ENCODE peak calls at places on chromosomes 13 and 19, in five cellular contexts. One of them, this sample, is unnamed.

GRCh38 chr19:16516923-16517610 is 20.9 kb downstream of the C19orf44 start:
- DNase-seq in cardiac muscle cell: no peak
- DNase-seq in colonic mucosa: no peak
- DNase-seq in neural crest cell: no peak
- DNase-seq in foreskin keratinocyte: no peak
- DNase-seq in this sample: no peak

GRCh38 chr19:29785955-29786589 is 25.7 kb upstream of the CCNE1 start:
- DNase-seq in foreskin keratinocyte: no peak
- DNase-seq in cardiac muscle cell: no peak
- DNase-seq in colonic mucosa: no peak
- DNase-seq in neural crest cell: no peak
- DNase-seq in this sample: peak; percentile 67

GRCh38 chr19:14147797-14148605 is 11.6 kb upstream of the ASF1B start:
- DNase-seq in colonic mucosa: peak; percentile 72
- DNase-seq in cardiac muscle cell: peak; percentile 80
- DNase-seq in foreskin keratinocyte: no peak
- DNase-seq in neural crest cell: peak; percentile 65
- DNase-seq in this sample: peak; percentile 83

GRCh38 chr19:32748497-32748896 is 28.9 kb downstream of the TDRD12 start:
- DNase-seq in neural crest cell: no peak
- DNase-seq in cardiac muscle cell: no peak
- DNase-seq in foreskin keratinocyte: no peak
- DNase-seq in colonic mucosa: no peak
- DNase-seq in this sample: peak; percentile 51

GRCh38 chr19:39599116-39599515 is 3.2 kb upstream of the LGALS13 start:
- DNase-seq in foreskin keratinocyte: no peak
- DNase-seq in neural crest cell: peak; percentile 35
- DNase-seq in cardiac muscle cell: peak; percentile 42
- DNase-seq in colonic mucosa: no peak
- DNase-seq in this sample: peak; percentile 25

GRCh38 chr13:110916671-110917142 is 1.8 kb upstream of the ANKRD10 start:
- DNase-seq in neural crest cell: no peak
- DNase-seq in colonic mucosa: no peak
- DNase-seq in foreskin keratinocyte: peak; percentile 21
- DNase-seq in cardiac muscle cell: peak; percentile 80
- DNase-seq in this sample: no peak

GRCh38 chr13:74573654-74574053 is 439.4 kb upstream of the KLF12 start:
- DNase-seq in foreskin keratinocyte: no peak
- DNase-seq in colonic mucosa: no peak
- DNase-seq in cardiac muscle cell: peak; percentile 6
- DNase-seq in neural crest cell: no peak
- DNase-seq in this sample: no peak

GRCh38 chr13:36302289-36302688 is 4.7 kb upstream of the CCDC169 start:
- DNase-seq in colonic mucosa: no peak
- DNase-seq in cardiac muscle cell: no peak
- DNase-seq in neural crest cell: no peak
- DNase-seq in foreskin keratinocyte: no peak
- DNase-seq in this sample: no peak

GRCh38 chr13:54366728-54367127 is 1338.1 kb downstream of the OLFM4 start:
- DNase-seq in neural crest cell: no peak
- DNase-seq in colonic mucosa: no peak
- DNase-seq in cardiac muscle cell: no peak
- DNase-seq in foreskin keratinocyte: no peak
- DNase-seq in this sample: no peak

GRCh38 chr19:33840783-33841182 is 44.1 kb downstream of the KCTD15 start:
- DNase-seq in cardiac muscle cell: no peak
- DNase-seq in colonic mucosa: no peak
- DNase-seq in foreskin keratinocyte: no peak
- DNase-seq in neural crest cell: no peak
- DNase-seq in this sample: no peak

GRCh38 chr19:39557791-39558622 is 18.0 kb upstream of the EID2 start:
- DNase-seq in neural crest cell: no peak
- DNase-seq in colonic mucosa: no peak
- DNase-seq in foreskin keratinocyte: no peak
- DNase-seq in cardiac muscle cell: peak; percentile 3
- DNase-seq in this sample: peak; percentile 34

GRCh38 chr13:79659161-79659560 is 178.2 kb downstream of the NDFIP2 start:
- DNase-seq in foreskin keratinocyte: peak; percentile 47
- DNase-seq in colonic mucosa: no peak
- DNase-seq in cardiac muscle cell: peak; percentile 90
- DNase-seq in neural crest cell: peak; percentile 8
- DNase-seq in this sample: no peak

GRCh38 chr19:2040647-2041435 is 10.2 kb downstream of the MKNK2 start:
- DNase-seq in colonic mucosa: no peak
- DNase-seq in foreskin keratinocyte: no peak
- DNase-seq in cardiac muscle cell: no peak
- DNase-seq in neural crest cell: no peak
- DNase-seq in this sample: no peak

GRCh38 chr19:1133471-1133929 is 29.7 kb downstream of the GPX4 start:
- DNase-seq in cardiac muscle cell: peak; percentile 26
- DNase-seq in foreskin keratinocyte: no peak
- DNase-seq in colonic mucosa: peak; percentile 45
- DNase-seq in neural crest cell: no peak
- DNase-seq in this sample: peak; percentile 93

GRCh38 chr13:85332595-85332994 is 466.6 kb downstream of the SLITRK6 start:
- DNase-seq in cardiac muscle cell: no peak
- DNase-seq in neural crest cell: no peak
- DNase-seq in colonic mucosa: no peak
- DNase-seq in foreskin keratinocyte: no peak
- DNase-seq in this sample: no peak

GRCh38 chr13:108263961-108264360 is 5.6 kb upstream of the TNFSF13B start:
- DNase-seq in colonic mucosa: no peak
- DNase-seq in foreskin keratinocyte: no peak
- DNase-seq in neural crest cell: no peak
- DNase-seq in cardiac muscle cell: no peak
- DNase-seq in this sample: no peak

GRCh38 chr19:7287716-7288115 is 6.5 kb downstream of the INSR start:
- DNase-seq in neural crest cell: no peak
- DNase-seq in colonic mucosa: no peak
- DNase-seq in foreskin keratinocyte: no peak
- DNase-seq in cardiac muscle cell: no peak
- DNase-seq in this sample: no peak

GRCh38 chr13:98143601-98144500 is 957 bp downstream of the FARP1 start:
- DNase-seq in colonic mucosa: peak; percentile 24
- DNase-seq in foreskin keratinocyte: peak; percentile 11
- DNase-seq in cardiac muscle cell: peak; percentile 61
- DNase-seq in neural crest cell: peak; percentile 18
- DNase-seq in this sample: peak; percentile 34

GRCh38 chr13:20451397-20451796 is 74.3 kb downstream of the CRYL1 start:
- DNase-seq in cardiac muscle cell: no peak
- DNase-seq in colonic mucosa: no peak
- DNase-seq in foreskin keratinocyte: no peak
- DNase-seq in neural crest cell: no peak
- DNase-seq in this sample: no peak

GRCh38 chr13:111281751-111282311 is 38.6 kb upstream of the TEX29 start:
- DNase-seq in cardiac muscle cell: peak; percentile 57
- DNase-seq in neural crest cell: no peak
- DNase-seq in colonic mucosa: no peak
- DNase-seq in foreskin keratinocyte: no peak
- DNase-seq in this sample: no peak

GRCh38 chr13:74129500-74130144 is 4.6 kb downstream of the KLF12 start:
- DNase-seq in cardiac muscle cell: no peak
- DNase-seq in neural crest cell: no peak
- DNase-seq in colonic mucosa: peak; percentile 67
- DNase-seq in foreskin keratinocyte: no peak
- DNase-seq in this sample: no peak

GRCh38 chr13:111177081-111177711 is 62.1 kb downstream of the ARHGEF7 start:
- DNase-seq in cardiac muscle cell: peak; percentile 84
- DNase-seq in neural crest cell: no peak
- DNase-seq in foreskin keratinocyte: peak; percentile 19
- DNase-seq in colonic mucosa: no peak
- DNase-seq in this sample: no peak

GRCh38 chr19:1261512-1261862 is 7.6 kb upstream of the CIRBP start:
- DNase-seq in foreskin keratinocyte: no peak
- DNase-seq in cardiac muscle cell: no peak
- DNase-seq in colonic mucosa: no peak
- DNase-seq in neural crest cell: no peak
- DNase-seq in this sample: no peak

GRCh38 chr19:15843186-15843585 is 27.7 kb upstream of the OR10H1 start:
- DNase-seq in foreskin keratinocyte: no peak
- DNase-seq in neural crest cell: no peak
- DNase-seq in cardiac muscle cell: no peak
- DNase-seq in colonic mucosa: no peak
- DNase-seq in this sample: no peak

GRCh38 chr13:72397265-72397664 is 330.2 kb downstream of the MZT1 start:
- DNase-seq in neural crest cell: no peak
- DNase-seq in foreskin keratinocyte: no peak
- DNase-seq in colonic mucosa: no peak
- DNase-seq in cardiac muscle cell: no peak
- DNase-seq in this sample: no peak

GRCh38 chr13:72400859-72401258 is 326.6 kb downstream of the MZT1 start:
- DNase-seq in neural crest cell: no peak
- DNase-seq in colonic mucosa: no peak
- DNase-seq in foreskin keratinocyte: no peak
- DNase-seq in cardiac muscle cell: no peak
- DNase-seq in this sample: no peak

GRCh38 chr13:72403396-72404010 is 323.9 kb downstream of the MZT1 start:
- DNase-seq in foreskin keratinocyte: no peak
- DNase-seq in neural crest cell: no peak
- DNase-seq in cardiac muscle cell: no peak
- DNase-seq in colonic mucosa: no peak
- DNase-seq in this sample: no peak

DNA sequence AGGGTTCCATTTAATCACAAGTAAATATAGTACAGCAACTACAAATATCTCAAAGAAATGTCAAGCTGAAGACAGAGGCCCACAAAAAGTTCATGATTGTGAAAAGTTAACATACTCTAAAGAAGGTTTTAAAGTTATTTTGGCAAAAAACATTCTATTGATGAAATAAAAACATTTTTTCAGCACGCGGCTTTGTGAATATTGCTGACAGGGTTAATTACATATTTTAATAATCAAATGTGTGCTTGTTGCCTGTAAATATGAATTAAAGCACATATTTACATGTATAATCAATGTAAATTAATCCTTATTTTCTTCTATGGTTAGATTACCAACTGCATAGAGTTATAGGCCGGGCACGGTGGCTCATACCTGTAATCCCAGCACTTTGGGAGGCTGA is 328.1 kb downstream of the MZT1 start:
- DNase-seq in foreskin keratinocyte: no peak
- DNase-seq in neural crest cell: no peak
- DNase-seq in cardiac muscle cell: no peak
- DNase-seq in colonic mucosa: no peak
- DNase-seq in this sample: no peak
- TF ChIP-seq CTCF in foreskin keratinocyte: no peak
- TF ChIP-seq CTCF in neural crest cell: no peak
- TF ChIP-seq CTCF in cardiac muscle cell: no peak
- TF ChIP-seq CTCF in colonic mucosa: no peak
- TF ChIP-seq CTCF in this sample: no peak

DNA sequence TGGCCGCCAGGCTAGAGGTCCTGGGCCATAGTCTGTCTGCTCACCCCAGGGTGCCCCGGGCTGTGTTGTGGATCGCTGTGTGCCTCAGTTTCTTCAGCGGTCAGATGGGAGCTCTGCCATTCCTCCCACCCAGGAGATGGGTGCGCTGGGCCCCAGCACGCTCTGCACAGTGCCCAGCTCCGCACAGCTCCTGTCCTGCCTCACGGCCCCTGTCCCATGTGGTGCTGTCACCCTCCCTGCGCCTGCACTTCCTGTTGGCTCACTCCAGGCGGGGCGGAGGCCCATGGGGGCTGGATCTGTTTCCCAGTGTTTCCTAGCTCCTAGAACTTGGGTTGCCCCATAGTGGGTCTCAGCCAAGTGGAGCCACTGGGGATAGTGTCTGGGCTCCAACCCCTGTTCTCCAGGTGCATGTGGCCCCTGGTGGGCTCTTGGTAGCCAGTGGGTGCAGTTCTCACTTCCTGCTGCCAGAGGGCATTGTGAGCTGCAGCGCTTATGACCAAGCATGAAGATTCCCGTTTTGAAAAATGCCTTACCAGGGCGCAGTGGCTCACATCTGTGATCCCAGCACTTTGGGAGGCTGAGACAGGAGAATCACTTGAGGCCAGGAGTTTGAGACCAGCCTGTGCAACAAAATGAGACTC is 69.8 kb downstream of the KDM4B start:
- DNase-seq in colonic mucosa: no peak
- DNase-seq in cardiac muscle cell: peak; percentile 34
- DNase-seq in foreskin keratinocyte: no peak
- DNase-seq in neural crest cell: no peak
- DNase-seq in this sample: no peak
- TF ChIP-seq CTCF in colonic mucosa: peak; percentile 37
- TF ChIP-seq CTCF in cardiac muscle cell: peak; percentile 62
- TF ChIP-seq CTCF in foreskin keratinocyte: peak; percentile 62
- TF ChIP-seq CTCF in neural crest cell: peak; percentile 62
- TF ChIP-seq CTCF in this sample: peak; percentile 43

GRCh38 chr19:36488118-36488815 is 1.1 kb downstream of the ZNF566 start:
- DNase-seq in foreskin keratinocyte: no peak
- DNase-seq in colonic mucosa: no peak
- DNase-seq in cardiac muscle cell: no peak
- DNase-seq in neural crest cell: no peak
- DNase-seq in this sample: no peak

GRCh38 chr19:36489920-36490415 is 607 bp upstream of the ZNF566 start:
- DNase-seq in neural crest cell: peak; percentile 70
- DNase-seq in colonic mucosa: peak; percentile 85
- DNase-seq in foreskin keratinocyte: no peak
- DNase-seq in cardiac muscle cell: peak; percentile 97
- DNase-seq in this sample: peak; percentile 83

GRCh38 chr19:36483653-36484052 is 5.7 kb downstream of the ZNF566 start:
- DNase-seq in foreskin keratinocyte: no peak
- DNase-seq in cardiac muscle cell: no peak
- DNase-seq in neural crest cell: no peak
- DNase-seq in colonic mucosa: no peak
- DNase-seq in this sample: no peak

GRCh38 chr19:36488816-36489138 is 584 bp downstream of the ZNF566 start:
- DNase-seq in cardiac muscle cell: no peak
- DNase-seq in colonic mucosa: no peak
- DNase-seq in neural crest cell: no peak
- DNase-seq in foreskin keratinocyte: no peak
- DNase-seq in this sample: peak; percentile 51

DNA sequence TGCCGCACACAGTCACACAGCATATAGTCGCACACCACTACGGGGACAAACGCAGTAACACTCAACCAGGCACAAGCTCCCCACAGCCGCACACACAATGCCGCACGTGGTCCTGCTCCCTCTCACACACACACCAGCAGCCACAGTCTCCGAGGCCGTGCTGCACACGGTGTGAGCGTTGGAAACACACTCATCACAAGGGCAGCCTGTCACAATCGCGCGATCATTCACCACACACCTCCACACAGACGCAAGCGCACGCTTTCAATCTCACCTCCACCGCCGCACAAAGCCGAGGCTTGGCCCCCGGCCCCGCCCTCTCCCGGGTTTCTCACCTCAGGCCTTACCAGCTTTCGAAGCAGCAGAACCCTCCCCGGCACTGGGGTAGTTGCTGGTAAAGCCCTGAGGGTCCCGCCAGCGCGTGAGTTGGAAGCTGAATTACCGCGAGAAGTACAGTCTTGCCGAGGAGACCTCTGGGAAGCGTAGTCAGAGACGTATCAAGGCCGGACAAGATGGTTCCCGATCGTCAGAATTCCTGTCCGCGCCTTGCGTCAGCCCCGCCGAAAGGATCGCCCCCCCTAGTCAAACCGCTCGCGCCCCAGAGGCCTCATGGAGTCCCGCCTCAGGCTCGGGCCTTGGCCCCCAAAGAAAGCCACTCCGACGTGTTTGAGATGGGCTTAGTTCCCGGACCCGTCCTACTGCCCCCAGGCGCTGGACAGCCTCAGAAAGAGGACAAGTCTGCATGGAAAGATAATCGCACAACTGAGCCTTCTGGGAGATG is at the start of gene ZNF566:
- DNase-seq in cardiac muscle cell: peak; percentile 98
- DNase-seq in neural crest cell: peak; percentile 82
- DNase-seq in foreskin keratinocyte: peak; percentile 97
- DNase-seq in colonic mucosa: peak; percentile 93
- DNase-seq in this sample: peak; percentile 96
- TF ChIP-seq CTCF in cardiac muscle cell: no peak
- TF ChIP-seq CTCF in neural crest cell: no peak
- TF ChIP-seq CTCF in foreskin keratinocyte: no peak
- TF ChIP-seq CTCF in colonic mucosa: no peak
- TF ChIP-seq CTCF in this sample: no peak

GRCh38 chr13:24605923-24606372 is 74.3 kb upstream of the ATP12A start:
- DNase-seq in colonic mucosa: no peak
- DNase-seq in foreskin keratinocyte: no peak
- DNase-seq in cardiac muscle cell: peak; percentile 74
- DNase-seq in neural crest cell: no peak
- DNase-seq in this sample: no peak
- TF ChIP-seq CTCF in colonic mucosa: no peak
- TF ChIP-seq CTCF in foreskin keratinocyte: peak; percentile 76
- TF ChIP-seq CTCF in cardiac muscle cell: peak; percentile 53
- TF ChIP-seq CTCF in neural crest cell: peak; percentile 62
- TF ChIP-seq CTCF in this sample: peak; percentile 5

This sample was measured in GM13976.